ENCODE peak calls at places on chromosomes 13 and 19, in six cellular contexts. D is GM23338, I is neural progenitor cell, C is hepatocyte, W is GM23248, B is SK-N-SH. N is an unnamed sample.
A peak's percentile ranks its signal among the peaks of the same experiment; 100 is the strongest.

GRCh38 chr13:113044431-113045114 is 61.0 kb upstream of the F7 start:
- DNase-seq in D (no peak), I (no peak), C (no peak), W (peak; percentile 69), B (no peak), N (no peak)

GRCh38 chr19:33205531-33206260 is 11.6 kb downstream of the LRP3 start:
- DNase-seq in D (no peak), I (no peak), C (no peak), W (no peak), B (peak; percentile 37), N (no peak)

GRCh38 chr13:24692541-24692940 is 12.3 kb downstream of the ATP12A start:
- DNase-seq in D (no peak), I (no peak), C (peak; percentile 47), W (peak; percentile 66), B (no peak), N (no peak)

GRCh38 chr19:30406220-30406944 is 34.2 kb downstream of the ZNF536 start:
- DNase-seq in D (peak; percentile 56), I (peak; percentile 58), C (peak; percentile 61), W (peak; percentile 50), B (peak; percentile 56), N (no peak)

GRCh38 chr19:8609210-8610040 is 1.1 kb downstream of the ADAMTS10 start:
- DNase-seq in D (peak; percentile 87), I (peak; percentile 92), C (peak; percentile 78), W (peak; percentile 79), B (peak; percentile 92), N (no peak)

GRCh38 chr19:1027953-1028902 is 1.8 kb downstream of the CNN2 start:
- DNase-seq in D (peak; percentile 92), I (peak; percentile 94), C (peak; percentile 93), W (peak; percentile 95), B (peak; percentile 86), N (peak; percentile 55)

GRCh38 chr13:30671271-30671815 is 53.6 kb downstream of the USPL1 start:
- DNase-seq in D (no peak), I (no peak), C (no peak), W (no peak), B (no peak), N (no peak)

GRCh38 chr19:782195-783043 is 14.8 kb upstream of the PTBP1 start:
- DNase-seq in D (peak; percentile 94), I (peak; percentile 83), C (peak; percentile 68), W (peak; percentile 65), B (no peak), N (peak; percentile 86)

GRCh38 chr19:57803594-57804325 is 11.0 kb downstream of the ZNF552 start:
- DNase-seq in D (peak; percentile 92), I (peak; percentile 95), C (peak; percentile 61), W (peak; percentile 78), B (peak; percentile 68), N (peak; percentile 54)

GRCh38 chr13:43129021-43129420 is 105.6 kb downstream of the DNAJC15 start:
- DNase-seq in D (no peak), I (no peak), C (no peak), W (no peak), B (no peak), N (no peak)

GRCh38 chr19:48635263-48635965 is 1.8 kb downstream of the DBP start:
- DNase-seq in D (peak; percentile 79), I (peak; percentile 90), C (peak; percentile 90), W (peak; percentile 75), B (peak; percentile 89), N (peak; percentile 54)

GRCh38 chr19:4425531-4425930 is 23.1 kb downstream of the CHAF1A start:
- DNase-seq in D (no peak), I (no peak), C (no peak), W (peak; percentile 96), B (no peak), N (no peak)

GRCh38 chr19:17469371-17470203 is 737 bp upstream of the SLC27A1 start:
- DNase-seq in D (peak; percentile 98), I (peak; percentile 99), C (peak; percentile 96), W (peak; percentile 99), B (peak; percentile 88), N (peak; percentile 97)

GRCh38 chr13:98652721-98653470 is 76.0 kb upstream of the STK24 start:
- DNase-seq in D (no peak), I (no peak), C (no peak), W (no peak), B (no peak), N (no peak)

GRCh38 chr13:90448466-90449037 is 898.9 kb upstream of the MIR17HG start:
- DNase-seq in D (no peak), I (no peak), C (no peak), W (peak; percentile 8), B (no peak), N (no peak)

GRCh38 chr19:10286803-10287737 is at the start of gene ICAM4:
- DNase-seq in D (peak; percentile 84), I (peak; percentile 78), C (peak; percentile 67), W (peak; percentile 35), B (peak; percentile 64), N (no peak)

GRCh38 chr19:35264281-35265125 is 4.3 kb upstream of the USF2 start:
- DNase-seq in D (no peak), I (no peak), C (no peak), W (no peak), B (no peak), N (no peak)

GRCh38 chr19:29188704-29189375 is 24.1 kb downstream of the UQCRFS1 start:
- DNase-seq in D (no peak), I (no peak), C (peak; percentile 20), W (no peak), B (no peak), N (no peak)

GRCh38 chr13:110133425-110134235 is 173.3 kb downstream of the COL4A1 start:
- DNase-seq in D (no peak), I (no peak), C (no peak), W (no peak), B (no peak), N (no peak)

GRCh38 chr13:78826936-78827335 is 168.0 kb upstream of the OBI1 start:
- DNase-seq in D (no peak), I (no peak), C (no peak), W (no peak), B (no peak), N (no peak)

GRCh38 chr19:48754950-48755645 is at the start of gene FGF21:
- DNase-seq in D (peak; percentile 75), I (no peak), C (no peak), W (no peak), B (no peak), N (no peak)

GRCh38 chr13:101514695-101515275 is 62.3 kb downstream of the ITGBL1 start:
- DNase-seq in D (peak; percentile 76), I (peak; percentile 62), C (peak; percentile 71), W (peak; percentile 74), B (peak; percentile 17), N (peak; percentile 75)

GRCh38 chr13:32191452-32191998 is 123.6 kb downstream of the ZAR1L start:
- DNase-seq in D (peak; percentile 28), I (no peak), C (no peak), W (no peak), B (no peak), N (no peak)

GRCh38 chr19:3047307-3048189 is 14.7 kb downstream of the TLE5 start:
- DNase-seq in D (peak; percentile 92), I (peak; percentile 92), C (peak; percentile 93), W (peak; percentile 86), B (peak; percentile 67), N (peak; percentile 58)

GRCh38 chr19:43692882-43693281 is 22.9 kb upstream of the PLAUR start:
- DNase-seq in D (no peak), I (no peak), C (no peak), W (no peak), B (no peak), N (no peak)

GRCh38 chr13:37716796-37717195 is 118.2 kb upstream of the POSTN start:
- DNase-seq in D (no peak), I (no peak), C (no peak), W (no peak), B (no peak), N (no peak)

GRCh38 chr13:37716395-37716794 is 117.8 kb upstream of the POSTN start:
- DNase-seq in D (no peak), I (no peak), C (no peak), W (no peak), B (no peak), N (no peak)

DNA sequence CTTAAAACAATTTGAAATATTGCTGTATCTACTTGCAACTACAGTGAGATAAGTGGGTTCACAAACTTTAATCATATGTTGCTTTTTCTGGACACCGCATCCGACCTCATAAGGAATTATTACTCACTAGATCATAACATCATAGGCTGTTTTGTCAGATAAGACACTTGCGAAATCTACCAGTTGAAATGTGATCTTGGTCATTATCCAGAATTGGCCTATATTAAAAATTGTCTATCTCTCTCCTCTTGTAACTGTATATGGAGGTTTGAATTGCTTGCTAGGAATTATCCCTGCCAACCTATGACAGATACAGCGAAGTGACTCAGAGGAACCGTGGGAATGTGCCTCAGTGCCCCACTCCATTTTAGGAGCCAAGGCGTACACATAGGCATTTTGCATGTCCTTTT is 117.0 kb upstream of the POSTN start:
- DNase-seq in D (no peak), I (no peak), C (no peak), W (peak; percentile 48), B (no peak), N (peak; percentile 74)
- TF ChIP-seq EZH2phosphoT487 in D (no peak), I (no peak), C (no peak), W (no peak), B (no peak), N (no peak)

GRCh38 chr19:49791776-49792445 is 21.2 kb downstream of the FUZ start:
- DNase-seq in D (no peak), I (no peak), C (no peak), W (no peak), B (no peak), N (no peak)

GRCh38 chr19:49792829-49793560 is 20.1 kb downstream of the FUZ start:
- DNase-seq in D (no peak), I (no peak), C (no peak), W (no peak), B (no peak), N (no peak)

GRCh38 chr19:49795615-49796014 is 17.5 kb downstream of the FUZ start:
- DNase-seq in D (no peak), I (no peak), C (no peak), W (no peak), B (no peak), N (no peak)

GRCh38 chr19:49790866-49791265 is 22.2 kb downstream of the FUZ start:
- DNase-seq in D (no peak), I (no peak), C (no peak), W (peak; percentile 71), B (no peak), N (no peak)

DNA sequence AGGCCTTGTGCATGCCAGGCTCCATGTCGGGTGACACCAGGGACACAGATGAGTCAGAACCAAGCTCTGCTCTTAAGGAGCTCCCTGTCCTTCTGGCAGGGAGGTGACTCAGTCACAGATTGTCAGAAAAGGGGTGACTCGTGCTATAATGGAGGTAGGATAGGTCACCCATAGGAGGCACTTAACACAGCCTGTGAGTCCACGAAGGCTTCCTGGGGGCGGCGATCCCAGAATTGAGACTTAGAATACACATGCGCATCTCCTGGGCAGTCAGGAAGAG is 19.6 kb downstream of the FUZ start:
- DNase-seq in D (no peak), I (no peak), C (no peak), W (peak; percentile 73), B (no peak), N (peak; percentile 77)
- TF ChIP-seq EZH2phosphoT487 in D (no peak), I (no peak), C (no peak), W (no peak), B (no peak), N (no peak)

GRCh38 chr19:38251564-38252051 is 4.6 kb downstream of the PPP1R14A start:
- DNase-seq in D (peak; percentile 56), I (no peak), C (peak; percentile 56), W (peak; percentile 34), B (no peak), N (no peak)
- TF ChIP-seq EZH2phosphoT487 in D (no peak), I (no peak), C (no peak), W (no peak), B (no peak), N (no peak)

GRCh38 chr13:41029629-41030028 is 10.5 kb upstream of the ELF1 start:
- DNase-seq in D (peak; percentile 70), I (peak; percentile 25), C (no peak), W (no peak), B (no peak), N (peak; percentile 10)
- TF ChIP-seq EZH2phosphoT487 in D (no peak), I (no peak), C (no peak), W (no peak), B (no peak), N (no peak)